ENCODE peak calls at places on chromosomes 13 and 19, in six cellular contexts. A is neuronal stem cell, S is esophagus squamous epithelium, J is psoas muscle, V is IMR-90, P is heart right ventricle. F is an unnamed sample. For H3K9me3, the result is how much of the 10 kb centered on the place peaks cover.

GRCh38 chr19:295687-296370 is 4.6 kb upstream of the PLPP2 start:
- DNase-seq in S (no peak), V (no peak), A (no peak), J (peak), P (no peak), F (peak)

GRCh38 chr13:41995946-41996345 is 35.0 kb upstream of the VWA8 start:
- DNase-seq in J (no peak), S (no peak), A (no peak), P (no peak), V (peak), F (no peak)

GRCh38 chr13:36858285-36858684 is 39.3 kb downstream of the RFXAP start:
- DNase-seq in V (peak), J (no peak), S (no peak), P (no peak), A (no peak), F (peak)

GRCh38 chr19:17327654-17328516 is 6.8 kb downstream of the ANO8 start:
- DNase-seq in J (no peak), P (no peak), S (no peak), A (peak), V (no peak), F (peak)

GRCh38 chr13:113862766-113863510 is 938 bp downstream of the GAS6 start:
- DNase-seq in V (no peak), P (peak), S (no peak), J (peak), A (no peak), F (peak)

GRCh38 chr19:10335149-10336053 is 2.1 kb upstream of the RAVER1 start:
- DNase-seq in V (no peak), S (no peak), A (no peak), P (no peak), J (no peak), F (no peak)

GRCh38 chr13:23671367-23671766 is 101.2 kb downstream of the TNFRSF19 start:
- DNase-seq in P (no peak), S (no peak), V (no peak), J (no peak), A (no peak), F (no peak)

GRCh38 chr19:6947745-6948144 is 60.4 kb downstream of the ADGRE1 start:
- DNase-seq in J (no peak), S (no peak), P (no peak), A (no peak), V (no peak), F (peak)

GRCh38 chr19:14550201-14550754 is 20.9 kb downstream of the TECR start:
- DNase-seq in P (no peak), J (no peak), V (no peak), S (no peak), A (no peak), F (peak)

GRCh38 chr13:41523396-41523795 is 66.0 kb downstream of the RGCC start:
- DNase-seq in A (no peak), V (no peak), J (no peak), S (no peak), P (no peak), F (no peak)

GRCh38 chr13:109715902-109716301 is 70.5 kb downstream of the IRS2 start:
- DNase-seq in S (no peak), A (no peak), P (no peak), J (peak), V (peak), F (no peak)

GRCh38 chr13:112624602-112625430 is 36.9 kb upstream of the TUBGCP3 start:
- DNase-seq in P (no peak), V (no peak), S (no peak), J (no peak), A (no peak), F (no peak)

GRCh38 chr19:17283504-17283996 is 1.8 kb downstream of the ANKLE1 start:
- DNase-seq in A (no peak), S (no peak), J (no peak), P (no peak), V (no peak), F (peak)

GRCh38 chr19:41297628-41298326 is 12.2 kb upstream of the CCDC97 start:
- DNase-seq in J (no peak), V (no peak), S (no peak), P (no peak), A (no peak), F (no peak)

GRCh38 chr19:38134538-38135149 is 89.4 kb downstream of the DPF1 start:
- DNase-seq in V (peak), P (peak), J (no peak), A (peak), S (no peak), F (no peak)

GRCh38 chr19:45446295-45446694 is 21.5 kb upstream of the FOSB start:
- DNase-seq in A (no peak), J (no peak), S (no peak), V (peak), P (no peak), F (peak)

GRCh38 chr19:45446944-45447343 is 20.9 kb upstream of the FOSB start:
- DNase-seq in P (no peak), S (no peak), J (no peak), A (no peak), V (no peak), F (no peak)

GRCh38 chr19:45443462-45444317 is 20.0 kb upstream of the ERCC1 start:
- DNase-seq in V (peak), J (peak), P (peak), S (no peak), A (peak), F (peak)

GRCh38 chr19:45444318-45445041 is 20.8 kb upstream of the ERCC1 start:
- DNase-seq in V (peak), A (peak), P (peak), J (peak), S (peak), F (peak)

GRCh38 chr19:45445139-45445538 is 21.4 kb upstream of the ERCC1 start:
- DNase-seq in P (no peak), V (no peak), A (no peak), S (no peak), J (no peak), F (no peak)
- H3K4me3 ChIP-seq in P (no peak), V (no peak), A (no peak), S (no peak), J (no peak), F (no peak)

DNA sequence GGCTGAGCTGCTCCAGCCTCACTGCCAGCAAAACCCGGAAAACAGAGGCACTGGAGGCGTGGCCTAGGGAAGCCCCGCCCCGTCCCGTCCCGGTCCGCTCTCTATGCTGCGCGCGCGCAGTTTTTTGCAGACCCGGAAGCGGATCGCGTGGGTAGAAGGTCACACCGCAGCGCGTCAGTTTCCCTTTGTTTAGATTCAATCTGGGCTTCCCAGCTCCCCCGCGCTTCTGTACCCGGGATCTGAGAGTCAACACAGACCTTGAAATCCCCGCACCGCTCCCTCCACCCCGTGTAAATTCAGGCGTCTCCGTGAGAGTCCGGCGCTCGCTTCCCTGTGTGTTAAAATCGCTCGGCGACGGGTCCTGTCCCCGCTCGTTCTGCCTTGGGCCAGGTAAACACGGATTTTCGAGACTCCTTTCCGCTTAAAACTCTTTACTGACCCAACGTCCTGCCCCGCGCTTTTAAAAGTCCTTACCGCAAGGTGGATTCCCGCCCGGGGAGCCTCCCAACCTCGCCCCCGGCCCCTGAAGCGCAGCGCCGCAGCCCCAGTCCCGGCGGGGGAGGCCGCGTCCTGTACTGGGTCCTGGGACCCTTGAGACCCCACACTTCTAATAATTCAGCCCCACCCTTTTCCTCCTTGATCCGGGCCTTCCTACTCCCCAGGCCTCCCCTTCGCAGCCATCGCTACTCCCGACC is at the start of gene ZNF610:
- DNase-seq in S (peak), V (peak), J (peak), P (peak), A (peak), F (peak)
- H3K9me3 ChIP-seq in S (under half), V (under half), J (under half), P (under half), A (under half), F (under half)

DNA sequence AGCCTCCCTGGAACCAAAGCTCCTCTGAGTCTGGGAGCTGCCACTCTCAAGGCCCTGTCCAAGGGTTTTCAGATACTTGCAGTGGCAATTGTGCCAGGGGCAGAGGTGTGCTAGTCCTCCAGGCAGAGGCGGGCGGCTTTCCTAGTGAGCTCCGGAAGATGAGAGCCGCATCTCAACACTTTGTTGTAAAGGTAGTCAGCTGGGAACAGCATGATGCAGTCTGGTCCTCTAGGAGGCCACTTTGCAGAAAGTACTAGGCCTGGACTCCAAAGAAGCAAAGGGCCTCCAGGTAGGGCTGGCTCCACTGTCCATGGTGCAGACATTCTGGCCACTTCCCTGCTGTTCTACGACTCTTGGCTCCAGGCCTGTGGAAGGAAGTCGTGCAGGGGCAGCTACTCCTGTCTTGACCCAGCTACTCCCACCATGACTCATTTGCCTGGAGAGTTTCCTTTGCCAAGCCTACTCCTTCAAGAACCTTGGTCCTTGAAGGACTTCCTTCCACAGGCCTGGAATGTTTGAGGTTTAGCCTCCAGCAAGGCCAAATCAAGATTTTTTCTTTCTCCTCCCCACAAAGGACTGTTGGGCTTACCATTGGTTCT is 9.9 kb upstream of the ZNF536 start:
- DNase-seq in P (no peak), J (no peak), S (no peak), A (no peak), V (no peak), F (peak)
- H3K4me3 ChIP-seq in P (no peak), J (no peak), S (no peak), A (no peak), V (no peak), F (no peak)

DNA sequence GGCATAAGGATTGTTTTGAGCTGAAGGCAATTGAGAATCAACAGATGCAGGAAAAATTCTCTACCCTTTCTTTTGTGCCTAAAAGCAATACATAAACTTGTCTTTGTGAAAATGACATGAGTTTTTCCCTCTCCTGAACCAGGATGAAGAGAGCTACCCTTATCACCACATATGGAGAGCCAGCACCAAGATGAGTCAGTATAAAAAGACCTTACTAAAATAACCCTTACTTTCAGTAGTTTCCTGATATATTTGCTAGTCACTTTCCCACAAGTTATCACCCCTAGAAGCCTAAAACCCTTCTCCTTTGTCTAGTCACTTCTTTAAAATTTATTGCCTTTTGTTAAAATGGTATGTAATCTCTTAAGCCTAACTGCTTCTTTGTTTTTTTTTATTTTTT is 61.9 kb upstream of the ANKRD10 start:
- DNase-seq in V (peak), A (no peak), P (no peak), J (no peak), S (no peak), F (no peak)
- H3K9me3 ChIP-seq in V (under half), A (under half), P (under half), J (under half), S (under half), F (under half)

GRCh38 chr19:19079571-19079970 is 15.8 kb downstream of the SLC25A42 start:
- DNase-seq in S (no peak), A (no peak), V (no peak), P (no peak), J (no peak), F (no peak)
- H3K4me3 ChIP-seq in S (no peak), A (no peak), V (no peak), P (no peak), J (no peak), F (no peak)

GRCh38 chr19:22935151-22935550 is 67.8 kb downstream of the ZNF728 start:
- DNase-seq in S (no peak), J (no peak), A (no peak), V (no peak), P (no peak), F (no peak)
- H3K9me3 ChIP-seq in S (under half), J (under half), A (under half), V (under half), P (under half), F (under half)

DNA sequence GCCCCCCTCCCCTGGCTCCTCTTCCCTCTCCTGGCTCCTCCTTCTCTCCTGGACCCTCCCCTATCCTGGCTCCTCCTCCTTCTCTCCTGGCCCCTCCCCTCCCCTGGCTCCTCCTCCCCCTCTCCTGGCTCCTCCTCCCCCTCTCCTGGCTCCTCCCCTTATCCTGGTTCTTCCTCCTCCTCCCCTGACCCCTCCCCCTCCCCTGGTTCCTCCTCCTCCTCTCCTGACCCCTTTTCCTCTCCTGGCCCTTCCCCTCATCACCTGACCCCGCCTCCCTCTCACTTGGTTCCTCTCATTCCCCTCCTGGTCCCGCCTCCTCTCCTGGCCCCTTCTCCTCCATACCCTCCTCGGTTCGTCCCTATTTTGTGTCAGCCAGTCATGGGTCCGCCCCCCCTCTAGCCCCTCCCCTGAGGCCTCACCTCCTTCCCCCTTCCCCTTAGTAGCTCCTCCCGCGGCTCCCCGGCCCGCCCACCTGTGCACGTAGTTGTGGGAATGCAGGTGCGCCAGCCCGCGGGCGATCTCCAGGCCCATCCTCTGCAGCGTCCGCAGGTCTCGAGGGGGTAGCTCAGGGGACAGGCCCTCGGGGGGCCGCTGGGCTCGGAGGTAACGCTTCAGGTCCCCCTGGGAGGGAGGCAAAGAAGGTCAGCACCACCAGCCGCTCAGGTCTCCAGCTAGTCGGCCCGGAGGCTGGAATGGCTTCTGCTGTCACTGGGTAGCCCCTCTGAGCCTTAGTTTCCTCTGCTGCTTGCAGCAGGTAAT is 9.5 kb downstream of the LMTK3 start:
- DNase-seq in V (no peak), A (peak), S (peak), P (no peak), J (no peak), F (peak)
- H3K4me3 ChIP-seq in V (no peak), A (no peak), S (peak), P (no peak), J (no peak), F (no peak)

GRCh38 chr19:43841990-43842389 is 14.9 kb downstream of the ZNF283 start:
- DNase-seq in A (no peak), S (no peak), V (no peak), J (no peak), P (no peak), F (no peak)
- H3K9me3 ChIP-seq in A (under half), S (under half), V (half or more), J (half or more), P (half or more), F (under half)